ENCODE peak calls at places on chromosomes 13 and 19, in nine cellular contexts. One of them, this sample, is unnamed.

GRCh38 chr19:12670159-12670928 is 3.7 kb downstream of the WDR83 start:
- DNase-seq in mucosa of descending colon: no peak
- DNase-seq in glutamatergic neuron: no peak
- DNase-seq in GM10248: no peak
- DNase-seq in iPS-NIHi11: no peak
- DNase-seq in putamen: no peak
- DNase-seq in NCI-H1417: no peak
- DNase-seq in esophagus squamous epithelium: no peak
- DNase-seq in endodermal cell: peak
- DNase-seq in this sample: no peak

GRCh38 chr19:6417713-6418561 is 6.7 kb downstream of the KHSRP start:
- DNase-seq in mucosa of descending colon: no peak
- DNase-seq in glutamatergic neuron: no peak
- DNase-seq in GM10248: no peak
- DNase-seq in iPS-NIHi11: peak
- DNase-seq in putamen: peak
- DNase-seq in NCI-H1417: no peak
- DNase-seq in esophagus squamous epithelium: no peak
- DNase-seq in endodermal cell: peak
- DNase-seq in this sample: no peak

GRCh38 chr13:43036386-43037220 is 13.2 kb downstream of the DNAJC15 start:
- DNase-seq in mucosa of descending colon: no peak
- DNase-seq in glutamatergic neuron: no peak
- DNase-seq in GM10248: no peak
- DNase-seq in iPS-NIHi11: no peak
- DNase-seq in putamen: no peak
- DNase-seq in NCI-H1417: no peak
- DNase-seq in esophagus squamous epithelium: no peak
- DNase-seq in endodermal cell: no peak
- DNase-seq in this sample: no peak

GRCh38 chr13:70527553-70527952 is 419.3 kb upstream of the KLHL1 start:
- DNase-seq in mucosa of descending colon: no peak
- DNase-seq in glutamatergic neuron: no peak
- DNase-seq in GM10248: no peak
- DNase-seq in iPS-NIHi11: no peak
- DNase-seq in putamen: no peak
- DNase-seq in NCI-H1417: no peak
- DNase-seq in esophagus squamous epithelium: no peak
- DNase-seq in endodermal cell: no peak
- DNase-seq in this sample: no peak

GRCh38 chr13:29484236-29484635 is 111.3 kb downstream of the SLC7A1 start:
- DNase-seq in mucosa of descending colon: no peak
- DNase-seq in glutamatergic neuron: peak
- DNase-seq in GM10248: no peak
- DNase-seq in iPS-NIHi11: peak
- DNase-seq in putamen: no peak
- DNase-seq in NCI-H1417: no peak
- DNase-seq in esophagus squamous epithelium: no peak
- DNase-seq in endodermal cell: peak
- DNase-seq in this sample: no peak

GRCh38 chr13:25675060-25675459 is 303.3 kb downstream of the ATP8A2 start:
- DNase-seq in mucosa of descending colon: no peak
- DNase-seq in glutamatergic neuron: no peak
- DNase-seq in GM10248: no peak
- DNase-seq in iPS-NIHi11: no peak
- DNase-seq in putamen: no peak
- DNase-seq in NCI-H1417: no peak
- DNase-seq in esophagus squamous epithelium: no peak
- DNase-seq in endodermal cell: no peak
- DNase-seq in this sample: no peak

GRCh38 chr19:35279374-35279773 is 3.0 kb upstream of the HAMP start:
- DNase-seq in mucosa of descending colon: no peak
- DNase-seq in glutamatergic neuron: no peak
- DNase-seq in GM10248: no peak
- DNase-seq in iPS-NIHi11: no peak
- DNase-seq in putamen: no peak
- DNase-seq in NCI-H1417: no peak
- DNase-seq in esophagus squamous epithelium: no peak
- DNase-seq in endodermal cell: no peak
- DNase-seq in this sample: no peak

GRCh38 chr19:13729859-13730258 is 34.5 kb upstream of the MRI1 start:
- DNase-seq in mucosa of descending colon: no peak
- DNase-seq in glutamatergic neuron: no peak
- DNase-seq in GM10248: no peak
- DNase-seq in iPS-NIHi11: no peak
- DNase-seq in putamen: no peak
- DNase-seq in NCI-H1417: no peak
- DNase-seq in esophagus squamous epithelium: no peak
- DNase-seq in endodermal cell: no peak
- DNase-seq in this sample: no peak

GRCh38 chr19:41218615-41219507 is at the start of gene AXL:
- DNase-seq in mucosa of descending colon: peak
- DNase-seq in glutamatergic neuron: peak
- DNase-seq in GM10248: no peak
- DNase-seq in iPS-NIHi11: peak
- DNase-seq in putamen: peak
- DNase-seq in NCI-H1417: no peak
- DNase-seq in esophagus squamous epithelium: no peak
- DNase-seq in endodermal cell: peak
- DNase-seq in this sample: no peak